ENCODE peak calls at places on chromosome 2, in eight cellular contexts. One of them, this sample, is unnamed.

GRCh38 chr2:169977510-169977909 is 150.3 kb downstream of the UBR3 start:
- DNase-seq in thoracic aorta: no peak
- DNase-seq in endothelial cell: no peak
- DNase-seq in BJ: no peak
- DNase-seq in WERI-Rb-1: no peak
- DNase-seq in left ventricle myocardium inferior: no peak
- DNase-seq in H9: no peak
- DNase-seq in tibial artery: no peak
- DNase-seq in this sample: no peak

GRCh38 chr2:215970425-215970824 is 42.9 kb downstream of the MREG start:
- DNase-seq in thoracic aorta: no peak
- DNase-seq in endothelial cell: no peak
- DNase-seq in BJ: no peak
- DNase-seq in WERI-Rb-1: no peak
- DNase-seq in left ventricle myocardium inferior: no peak
- DNase-seq in H9: no peak
- DNase-seq in tibial artery: no peak
- DNase-seq in this sample: no peak

GRCh38 chr2:224058048-224058775 is 19.1 kb upstream of the SERPINE2 start:
- DNase-seq in thoracic aorta: no peak
- DNase-seq in endothelial cell: no peak
- DNase-seq in BJ: no peak
- DNase-seq in WERI-Rb-1: no peak
- DNase-seq in left ventricle myocardium inferior: no peak
- DNase-seq in H9: no peak
- DNase-seq in tibial artery: no peak
- DNase-seq in this sample: no peak

GRCh38 chr2:65985986-65986385 is 448.9 kb upstream of the MEIS1 start:
- DNase-seq in thoracic aorta: no peak
- DNase-seq in endothelial cell: no peak
- DNase-seq in BJ: no peak
- DNase-seq in WERI-Rb-1: no peak
- DNase-seq in left ventricle myocardium inferior: no peak
- DNase-seq in H9: no peak
- DNase-seq in tibial artery: no peak
- DNase-seq in this sample: no peak

GRCh38 chr2:63023444-63023843 is 27.2 kb upstream of the OTX1 start:
- DNase-seq in thoracic aorta: no peak
- DNase-seq in endothelial cell: peak; percentile 42
- DNase-seq in BJ: no peak
- DNase-seq in WERI-Rb-1: peak; percentile 46
- DNase-seq in left ventricle myocardium inferior: no peak
- DNase-seq in H9: peak; percentile 62
- DNase-seq in tibial artery: no peak
- DNase-seq in this sample: no peak

GRCh38 chr2:205089958-205090357 is 544.7 kb downstream of the PARD3B start:
- DNase-seq in thoracic aorta: no peak
- DNase-seq in endothelial cell: no peak
- DNase-seq in BJ: no peak
- DNase-seq in WERI-Rb-1: no peak
- DNase-seq in left ventricle myocardium inferior: no peak
- DNase-seq in H9: no peak
- DNase-seq in tibial artery: no peak
- DNase-seq in this sample: no peak

GRCh38 chr2:187989925-187990623 is 301.6 kb upstream of the GULP1 start:
- DNase-seq in thoracic aorta: no peak
- DNase-seq in endothelial cell: no peak
- DNase-seq in BJ: no peak
- DNase-seq in WERI-Rb-1: no peak
- DNase-seq in left ventricle myocardium inferior: no peak
- DNase-seq in H9: no peak
- DNase-seq in tibial artery: no peak
- DNase-seq in this sample: peak; percentile 4

GRCh38 chr2:242085941-242086621 is 216.6 kb downstream of the RTP5 start:
- DNase-seq in thoracic aorta: no peak
- DNase-seq in endothelial cell: no peak
- DNase-seq in BJ: no peak
- DNase-seq in WERI-Rb-1: no peak
- DNase-seq in left ventricle myocardium inferior: peak; percentile 63
- DNase-seq in H9: no peak
- DNase-seq in tibial artery: peak; percentile 76
- DNase-seq in this sample: no peak

GRCh38 chr2:11933854-11934253 is 187.4 kb downstream of the LPIN1 start:
- DNase-seq in thoracic aorta: no peak
- DNase-seq in endothelial cell: no peak
- DNase-seq in BJ: no peak
- DNase-seq in WERI-Rb-1: no peak
- DNase-seq in left ventricle myocardium inferior: no peak
- DNase-seq in H9: no peak
- DNase-seq in tibial artery: no peak
- DNase-seq in this sample: no peak

GRCh38 chr2:26590960-26591618 is 50.1 kb downstream of the CIB4 start:
- DNase-seq in thoracic aorta: no peak
- DNase-seq in endothelial cell: no peak
- DNase-seq in BJ: no peak
- DNase-seq in WERI-Rb-1: peak; percentile 3
- DNase-seq in left ventricle myocardium inferior: no peak
- DNase-seq in H9: peak; percentile 15
- DNase-seq in tibial artery: no peak
- DNase-seq in this sample: no peak

GRCh38 chr2:62118160-62118559 is 77.8 kb upstream of the B3GNT2 start:
- DNase-seq in thoracic aorta: no peak
- DNase-seq in endothelial cell: no peak
- DNase-seq in BJ: no peak
- DNase-seq in WERI-Rb-1: no peak
- DNase-seq in left ventricle myocardium inferior: no peak
- DNase-seq in H9: no peak
- DNase-seq in tibial artery: no peak
- DNase-seq in this sample: no peak

GRCh38 chr2:149329068-149329467 is 1.3 kb upstream of the LYPD6 start:
- DNase-seq in thoracic aorta: no peak
- DNase-seq in endothelial cell: peak; percentile 47
- DNase-seq in BJ: no peak
- DNase-seq in WERI-Rb-1: peak; percentile 67
- DNase-seq in left ventricle myocardium inferior: no peak
- DNase-seq in H9: peak; percentile 41
- DNase-seq in tibial artery: no peak
- DNase-seq in this sample: no peak
- TF ChIP-seq CTCF in thoracic aorta: no peak
- TF ChIP-seq CTCF in endothelial cell: peak; percentile 45
- TF ChIP-seq CTCF in BJ: peak; percentile 54
- TF ChIP-seq CTCF in WERI-Rb-1: peak; percentile 62
- TF ChIP-seq CTCF in left ventricle myocardium inferior: peak; percentile 24
- TF ChIP-seq CTCF in H9: peak; percentile 71
- TF ChIP-seq CTCF in tibial artery: no peak
- TF ChIP-seq CTCF in this sample: no peak

DNA sequence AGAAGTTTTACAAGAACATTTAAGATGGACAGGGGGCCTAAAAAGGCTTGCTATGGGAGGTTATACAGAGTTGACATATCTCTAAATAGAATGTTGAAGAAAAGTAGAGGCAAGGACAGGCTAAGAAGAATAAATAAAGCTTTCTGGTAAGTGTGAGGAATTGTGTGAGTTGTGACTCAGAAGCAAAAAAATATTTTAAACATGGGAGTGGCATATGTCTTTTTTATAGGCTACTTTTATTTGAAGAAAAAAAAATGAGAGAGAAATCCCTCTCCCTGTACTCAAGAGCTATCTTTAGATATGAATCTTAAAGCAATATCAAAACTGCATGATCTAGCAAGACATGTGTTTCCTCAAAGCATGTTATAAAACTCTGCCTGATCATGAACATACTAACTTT is 41.1 kb downstream of the RAB3GAP1 start:
- DNase-seq in thoracic aorta: no peak
- DNase-seq in endothelial cell: no peak
- DNase-seq in BJ: peak; percentile 9
- DNase-seq in WERI-Rb-1: no peak
- DNase-seq in left ventricle myocardium inferior: no peak
- DNase-seq in H9: no peak
- DNase-seq in tibial artery: no peak
- DNase-seq in this sample: no peak
- TF ChIP-seq CTCF in thoracic aorta: no peak
- TF ChIP-seq CTCF in endothelial cell: no peak
- TF ChIP-seq CTCF in BJ: no peak
- TF ChIP-seq CTCF in WERI-Rb-1: no peak
- TF ChIP-seq CTCF in left ventricle myocardium inferior: no peak
- TF ChIP-seq CTCF in H9: no peak
- TF ChIP-seq CTCF in tibial artery: no peak
- TF ChIP-seq CTCF in this sample: no peak

DNA sequence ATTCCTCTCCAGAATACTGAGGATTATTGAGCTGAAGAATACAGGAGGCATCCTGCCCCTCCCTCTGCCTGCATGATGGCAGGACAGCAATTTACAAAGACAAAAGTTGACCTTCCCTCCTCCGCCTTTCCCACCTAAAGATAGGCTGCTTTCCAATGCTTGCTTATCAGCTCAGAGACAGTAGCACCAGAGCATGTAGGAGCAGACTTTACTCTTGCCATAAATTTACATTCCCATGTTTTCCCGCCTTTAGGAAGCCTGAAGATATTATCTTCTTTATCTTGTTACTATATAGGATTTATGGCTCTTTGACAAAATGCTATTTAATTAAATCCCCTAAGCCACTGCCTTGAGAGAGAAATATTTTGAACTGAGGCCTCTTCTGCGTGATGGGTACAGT is 135.6 kb upstream of the HNMT start:
- DNase-seq in thoracic aorta: no peak
- DNase-seq in endothelial cell: no peak
- DNase-seq in BJ: no peak
- DNase-seq in WERI-Rb-1: no peak
- DNase-seq in left ventricle myocardium inferior: no peak
- DNase-seq in H9: no peak
- DNase-seq in tibial artery: no peak
- DNase-seq in this sample: no peak
- TF ChIP-seq CTCF in thoracic aorta: no peak
- TF ChIP-seq CTCF in endothelial cell: no peak
- TF ChIP-seq CTCF in BJ: no peak
- TF ChIP-seq CTCF in WERI-Rb-1: no peak
- TF ChIP-seq CTCF in left ventricle myocardium inferior: no peak
- TF ChIP-seq CTCF in H9: no peak
- TF ChIP-seq CTCF in tibial artery: no peak
- TF ChIP-seq CTCF in this sample: no peak

GRCh38 chr2:4930704-4931103 is 761.5 kb upstream of the SOX11 start:
- DNase-seq in thoracic aorta: no peak
- DNase-seq in endothelial cell: no peak
- DNase-seq in BJ: no peak
- DNase-seq in WERI-Rb-1: peak; percentile 62
- DNase-seq in left ventricle myocardium inferior: no peak
- DNase-seq in H9: no peak
- DNase-seq in tibial artery: no peak
- DNase-seq in this sample: no peak
- TF ChIP-seq CTCF in thoracic aorta: no peak
- TF ChIP-seq CTCF in endothelial cell: no peak
- TF ChIP-seq CTCF in BJ: no peak
- TF ChIP-seq CTCF in WERI-Rb-1: no peak
- TF ChIP-seq CTCF in left ventricle myocardium inferior: no peak
- TF ChIP-seq CTCF in H9: no peak
- TF ChIP-seq CTCF in tibial artery: no peak
- TF ChIP-seq CTCF in this sample: no peak

DNA sequence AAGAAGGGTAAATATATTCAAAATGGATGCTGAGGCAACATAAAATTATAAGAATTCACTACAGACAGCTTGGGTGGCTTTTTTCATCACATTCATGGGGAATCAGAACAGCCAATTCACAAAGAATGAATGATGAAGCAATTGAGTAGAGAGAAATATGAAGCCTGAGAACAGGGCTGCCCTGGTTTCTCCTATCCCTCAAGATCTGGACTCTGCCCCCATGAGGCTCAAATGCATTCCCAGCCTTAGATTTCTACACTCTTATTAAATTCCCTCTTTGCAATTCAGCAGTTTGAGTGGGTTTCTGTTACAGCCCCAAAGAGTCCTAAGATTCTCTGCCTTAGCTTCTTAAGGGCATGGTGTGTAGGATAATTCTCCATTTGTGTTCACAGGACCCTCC is 172.5 kb downstream of the MAIP1 start:
- DNase-seq in thoracic aorta: no peak
- DNase-seq in endothelial cell: no peak
- DNase-seq in BJ: peak; percentile 26
- DNase-seq in WERI-Rb-1: no peak
- DNase-seq in left ventricle myocardium inferior: no peak
- DNase-seq in H9: no peak
- DNase-seq in tibial artery: no peak
- DNase-seq in this sample: no peak
- TF ChIP-seq CTCF in thoracic aorta: no peak
- TF ChIP-seq CTCF in endothelial cell: no peak
- TF ChIP-seq CTCF in BJ: peak; percentile 33
- TF ChIP-seq CTCF in WERI-Rb-1: no peak
- TF ChIP-seq CTCF in left ventricle myocardium inferior: no peak
- TF ChIP-seq CTCF in H9: no peak
- TF ChIP-seq CTCF in tibial artery: no peak
- TF ChIP-seq CTCF in this sample: no peak

GRCh38 chr2:237672731-237673129 is 45.3 kb downstream of the LRRFIP1 start:
- DNase-seq in thoracic aorta: no peak
- DNase-seq in endothelial cell: no peak
- DNase-seq in BJ: no peak
- DNase-seq in WERI-Rb-1: no peak
- DNase-seq in left ventricle myocardium inferior: no peak
- DNase-seq in H9: no peak
- DNase-seq in tibial artery: no peak
- DNase-seq in this sample: no peak
- TF ChIP-seq CTCF in thoracic aorta: no peak
- TF ChIP-seq CTCF in endothelial cell: no peak
- TF ChIP-seq CTCF in BJ: no peak
- TF ChIP-seq CTCF in WERI-Rb-1: no peak
- TF ChIP-seq CTCF in left ventricle myocardium inferior: no peak
- TF ChIP-seq CTCF in H9: no peak
- TF ChIP-seq CTCF in tibial artery: no peak
- TF ChIP-seq CTCF in this sample: no peak

GRCh38 chr2:182132605-182133004 is 147.0 kb downstream of the PPP1R1C start:
- DNase-seq in thoracic aorta: no peak
- DNase-seq in endothelial cell: no peak
- DNase-seq in BJ: no peak
- DNase-seq in WERI-Rb-1: no peak
- DNase-seq in left ventricle myocardium inferior: no peak
- DNase-seq in H9: no peak
- DNase-seq in tibial artery: no peak
- DNase-seq in this sample: no peak
- TF ChIP-seq CTCF in thoracic aorta: no peak
- TF ChIP-seq CTCF in endothelial cell: no peak
- TF ChIP-seq CTCF in BJ: peak; percentile 36
- TF ChIP-seq CTCF in WERI-Rb-1: peak; percentile 3
- TF ChIP-seq CTCF in left ventricle myocardium inferior: peak; percentile 18
- TF ChIP-seq CTCF in H9: peak; percentile 22
- TF ChIP-seq CTCF in tibial artery: peak; percentile 18
- TF ChIP-seq CTCF in this sample: no peak